ENCODE peak calls at places on chromosome 5, in seven cellular contexts. C, D, T, V, S, Z and X are unnamed samples.

GRCh38 chr5:103943243-103943642 is 380.7 kb upstream of the NUDT12 start:
- DNase-seq in C (no peak), D (no peak), T (no peak), V (no peak), S (no peak), Z (no peak), X (no peak)

GRCh38 chr5:172002310-172002709 is 4.1 kb downstream of the FBXW11 start:
- DNase-seq in C (no peak), D (no peak), T (no peak), V (no peak), S (no peak), Z (peak; percentile 40), X (peak; percentile 44)

GRCh38 chr5:100647461-100648230 is 112.5 kb downstream of the FAM174A start:
- DNase-seq in C (peak; percentile 41), D (peak; percentile 79), T (peak; percentile 60), V (peak; percentile 24), S (peak; percentile 88), Z (no peak), X (no peak)

GRCh38 chr5:119439140-119439625 is 13.1 kb upstream of the HSD17B4 start:
- DNase-seq in C (no peak), D (no peak), T (no peak), V (no peak), S (peak; percentile 76), Z (no peak), X (no peak)

GRCh38 chr5:1101991-1102713 is 9.7 kb downstream of the SLC12A7 start:
- DNase-seq in C (no peak), D (no peak), T (no peak), V (peak; percentile 55), S (no peak), Z (peak; percentile 94), X (no peak)

GRCh38 chr5:130974284-130974683 is 190.8 kb downstream of the HINT1 start:
- DNase-seq in C (no peak), D (no peak), T (no peak), V (no peak), S (no peak), Z (no peak), X (no peak)

GRCh38 chr5:138696501-138696900 is 56.7 kb upstream of the CTNNA1 start:
- DNase-seq in C (no peak), D (no peak), T (no peak), V (no peak), S (no peak), Z (no peak), X (no peak)

GRCh38 chr5:142945321-142945720 is 175.1 kb downstream of the ARHGAP26 start:
- DNase-seq in C (no peak), D (no peak), T (no peak), V (no peak), S (no peak), Z (no peak), X (no peak)

GRCh38 chr5:128304121-128304520 is 220.6 kb downstream of the SLC12A2 start:
- DNase-seq in C (no peak), D (no peak), T (no peak), V (no peak), S (no peak), Z (no peak), X (no peak)

GRCh38 chr5:43891112-43891511 is 288.1 kb downstream of the NNT start:
- DNase-seq in C (no peak), D (no peak), T (no peak), V (no peak), S (no peak), Z (no peak), X (no peak)

GRCh38 chr5:181566-181965 is 9.7 kb upstream of the LRRC14B start:
- DNase-seq in C (no peak), D (no peak), T (no peak), V (peak; percentile 6), S (no peak), Z (no peak), X (no peak)

GRCh38 chr5:1004598-1005361 is 3.8 kb upstream of the NKD2 start:
- DNase-seq in C (peak; percentile 87), D (peak; percentile 29), T (peak; percentile 58), V (peak; percentile 84), S (peak; percentile 70), Z (peak; percentile 84), X (peak; percentile 64)

DNA sequence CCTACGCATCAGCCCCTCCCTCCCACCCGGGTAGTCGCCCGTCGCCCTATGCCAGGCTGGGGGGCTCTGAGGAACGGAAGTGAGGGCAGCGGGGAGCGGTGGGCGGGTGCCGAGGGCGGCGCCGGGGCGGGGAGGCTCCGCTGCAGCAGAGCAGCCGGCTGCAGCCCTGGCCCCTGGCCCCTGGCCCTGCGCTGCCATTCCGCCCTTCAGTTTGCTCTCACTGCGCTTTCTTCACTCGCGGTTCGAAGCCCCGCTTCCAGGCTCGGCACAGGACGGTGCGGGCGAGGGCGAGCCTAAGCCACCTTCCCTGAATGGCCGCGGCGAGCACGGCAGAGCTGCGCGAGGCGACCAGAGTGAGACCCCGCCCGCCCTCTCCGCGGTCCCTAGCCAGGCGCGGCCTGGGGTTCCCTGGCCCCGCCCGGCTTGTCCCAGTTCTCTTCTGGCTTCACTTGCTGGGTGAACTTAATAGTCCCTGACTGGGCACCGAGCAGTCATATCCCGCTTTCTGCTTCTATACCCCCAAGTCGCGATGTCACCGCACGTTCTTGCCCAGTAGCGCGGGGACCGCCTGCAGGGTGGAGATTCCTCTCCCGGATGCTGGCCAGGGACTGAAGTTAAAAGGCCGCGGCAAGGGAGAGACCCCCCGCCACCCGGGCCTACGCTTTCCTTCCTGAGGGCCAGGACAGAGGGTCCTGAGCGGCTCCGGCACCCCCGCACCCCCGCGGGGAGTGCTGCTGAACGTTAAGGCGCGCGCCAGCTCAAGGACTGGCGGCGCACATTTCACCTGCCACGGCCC is 618 bp upstream of the TRIM36 start:
- DNase-seq in C (no peak), D (no peak), T (no peak), V (no peak), S (peak; percentile 51), Z (no peak), X (no peak)
- H3K27me3 ChIP-seq in C (peaks cover 60% of the 10 kb centered on the region), D (no peaks in the 10 kb centered on the region), T (peaks cover 28% of the 10 kb centered on the region), V (no peaks in the 10 kb centered on the region), S (no peaks in the 10 kb centered on the region), Z (no peaks in the 10 kb centered on the region), X (peaks cover 48% of the 10 kb centered on the region)

DNA sequence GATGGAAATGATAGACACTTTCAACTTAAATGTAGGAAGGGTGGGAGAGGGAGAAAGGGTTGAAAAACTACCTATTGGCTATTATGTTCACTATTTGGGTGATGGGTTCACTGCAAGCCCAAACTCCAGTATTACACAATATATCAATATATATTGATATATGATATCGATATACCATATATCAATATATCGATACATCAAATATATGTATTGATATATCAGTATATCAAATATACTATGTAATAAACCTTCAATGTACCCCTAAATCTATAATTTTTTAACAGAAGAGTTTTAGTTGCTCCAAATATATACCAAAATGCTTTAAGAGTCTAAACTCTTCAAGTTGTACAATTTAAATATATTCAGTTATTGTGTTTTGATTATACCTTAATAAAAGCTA is 302.0 kb upstream of the RGMB start:
- DNase-seq in C (no peak), D (no peak), T (no peak), V (no peak), S (no peak), Z (no peak), X (no peak)
- H3K27ac ChIP-seq in C (no peak overlapping the region), D (no peak overlapping the region), T (no peak overlapping the region), V (no peak overlapping the region), S (no peak overlapping the region), Z (no peak overlapping the region), X (no peak overlapping the region)

GRCh38 chr5:153546566-153546965 is 56.1 kb downstream of the GRIA1 start:
- DNase-seq in C (no peak), D (no peak), T (no peak), V (no peak), S (no peak), Z (no peak), X (no peak)

GRCh38 chr5:153539983-153540382 is 49.5 kb downstream of the GRIA1 start:
- DNase-seq in C (no peak), D (no peak), T (no peak), V (no peak), S (no peak), Z (no peak), X (no peak)

GRCh38 chr5:153542536-153542935 is 52.1 kb downstream of the GRIA1 start:
- DNase-seq in C (no peak), D (no peak), T (no peak), V (no peak), S (no peak), Z (no peak), X (no peak)

GRCh38 chr5:153543959-153544470 is 53.5 kb downstream of the GRIA1 start:
- DNase-seq in C (no peak), D (no peak), T (no peak), V (no peak), S (no peak), Z (peak; percentile 93), X (no peak)

GRCh38 chr5:153543288-153543687 is 52.8 kb downstream of the GRIA1 start:
- DNase-seq in C (no peak), D (no peak), T (no peak), V (no peak), S (no peak), Z (no peak), X (no peak)
- H3K27me3 ChIP-seq in C (no peaks in the 10 kb centered on the region), D (no peaks in the 10 kb centered on the region), T (no peaks in the 10 kb centered on the region), V (peaks cover 2% of the 10 kb centered on the region), S (no peaks in the 10 kb centered on the region), Z (no peaks in the 10 kb centered on the region), X (no peaks in the 10 kb centered on the region)

DNA sequence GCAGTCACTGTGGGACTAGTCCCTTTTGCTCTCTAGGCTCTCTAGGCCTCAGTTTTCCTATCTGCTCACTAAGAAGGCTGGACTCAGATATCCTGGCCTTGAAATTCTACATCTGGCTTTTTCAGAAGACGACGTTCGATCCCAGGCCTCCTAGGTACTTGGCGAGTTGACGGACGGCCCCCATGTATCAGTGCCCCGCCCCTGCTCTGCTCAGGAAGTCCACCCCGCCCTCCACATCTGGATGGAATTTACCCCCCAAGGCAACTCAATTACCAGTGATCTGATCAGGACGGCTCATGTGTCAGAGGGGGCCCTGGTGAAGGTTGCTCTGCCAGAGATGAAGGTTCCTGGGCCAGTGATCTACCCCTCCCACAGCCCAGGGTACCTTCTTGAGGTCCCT is 44.1 kb upstream of the SYNPO start:
- DNase-seq in C (no peak), D (no peak), T (no peak), V (no peak), S (no peak), Z (peak; percentile 82), X (no peak)
- H3K27ac ChIP-seq in C (peak overlapping the region; percentile 84), D (no peak overlapping the region), T (peak overlapping the region; percentile 2), V (peak overlapping the region; percentile 41), S (no peak overlapping the region), Z (no peak overlapping the region), X (no peak overlapping the region)

DNA sequence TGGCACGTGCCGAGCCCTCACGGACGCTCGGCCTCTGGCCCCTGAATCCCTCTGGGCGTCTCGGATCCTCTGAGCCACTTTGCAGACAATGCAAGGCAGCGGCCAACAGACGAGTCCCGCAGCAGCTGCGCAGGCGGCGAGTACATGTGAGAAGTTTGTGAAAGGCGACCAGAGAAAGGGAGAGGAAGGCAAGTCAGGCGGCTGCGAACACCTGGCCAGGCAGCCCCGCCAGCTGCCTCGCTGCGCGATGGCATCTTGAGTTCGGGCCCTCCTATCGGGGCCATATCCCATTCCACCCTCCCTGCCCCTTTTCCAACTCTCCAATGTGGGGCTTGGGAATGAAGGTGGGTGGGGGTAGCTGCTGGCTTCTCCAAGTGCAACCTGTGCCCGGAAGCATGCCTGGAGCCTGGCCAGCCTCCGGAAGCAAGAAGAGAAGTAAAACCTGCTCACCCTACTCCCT is 4.5 kb upstream of the POU4F3 start:
- DNase-seq in C (no peak), D (no peak), T (no peak), V (no peak), S (no peak), Z (peak; percentile 41), X (no peak)
- H3K27me3 ChIP-seq in C (peaks cover 74% of the 10 kb centered on the region), D (peaks cover 81% of the 10 kb centered on the region), T (peaks cover 44% of the 10 kb centered on the region), V (peaks cover 3% of the 10 kb centered on the region), S (peaks cover 35% of the 10 kb centered on the region), Z (peaks cover 65% of the 10 kb centered on the region), X (peaks cover 28% of the 10 kb centered on the region)